ENCODE peak calls at places on chromosomes 5 and 9, in five cellular contexts. I is NCI-H1092; O is ovary; Y is fibroblast of the conjunctiva; S is effector memory CD8-positive, alpha-beta T cell. D is an unnamed sample.

GRCh38 chr5:103894882-103895281 is 332.3 kb upstream of the NUDT12 start:
- DNase-seq in S (no peak), Y (peak), O (no peak), I (no peak), D (no peak)

GRCh38 chr5:37088041-37088440 is 161.1 kb downstream of the CPLANE1 start:
- DNase-seq in S (no peak), I (no peak), Y (no peak), O (no peak), D (no peak)

GRCh38 chr5:91727452-91727851 is 344.3 kb upstream of the ARRDC3 start:
- DNase-seq in Y (no peak), S (no peak), O (no peak), I (no peak), D (no peak)

GRCh38 chr9:27856054-27856453 is 282.8 kb upstream of the C9orf72 start:
- DNase-seq in Y (no peak), O (no peak), S (no peak), I (no peak), D (no peak)

GRCh38 chr9:73980754-73981153 is 516.4 kb upstream of the RORB start:
- DNase-seq in S (no peak), O (no peak), Y (no peak), I (no peak), D (no peak)

GRCh38 chr9:8266861-8267260 is 467.3 kb upstream of the DMAC1 start:
- DNase-seq in O (no peak), I (no peak), Y (no peak), S (no peak), D (no peak)

GRCh38 chr5:165616550-165617430 is 2111.4 kb downstream of the MAT2B start:
- DNase-seq in Y (no peak), S (no peak), I (no peak), O (no peak), D (peak)

GRCh38 chr5:40521108-40521785 is 158.5 kb upstream of the PTGER4 start:
- DNase-seq in I (no peak), O (no peak), Y (no peak), S (no peak), D (no peak)

GRCh38 chr5:135650081-135650480 is 71.3 kb upstream of the CXCL14 start:
- DNase-seq in S (no peak), O (no peak), Y (no peak), I (no peak), D (no peak)

GRCh38 chr5:109256486-109256885 is 153.3 kb downstream of the PJA2 start:
- DNase-seq in S (no peak), I (no peak), Y (no peak), O (no peak), D (no peak)

GRCh38 chr5:80033513-80033912 is 1.6 kb upstream of the THBS4 start:
- DNase-seq in O (no peak), S (no peak), Y (no peak), I (no peak), D (no peak)

GRCh38 chr9:135196474-135196873 is 109.0 kb downstream of the OLFM1 start:
- DNase-seq in O (no peak), I (no peak), S (no peak), Y (no peak), D (no peak)

GRCh38 chr5:24401767-24402166 is 243.0 kb downstream of the CDH10 start:
- DNase-seq in S (no peak), Y (no peak), O (no peak), I (no peak), D (no peak)